ENCODE peak calls at places on chromosomes 16 and 17, in seven cellular contexts. X, J, H, B, N, S and L are unnamed samples.

GRCh38 chr17:55870044-55870443 is 119.2 kb downstream of the PCTP start:
- DNase-seq in S (no peak), J (no peak), B (no peak), X (no peak), N (no peak), H (no peak), L (no peak)

GRCh38 chr16:3147046-3147756 is 12.4 kb downstream of the ZNF213 start:
- DNase-seq in B (no peak), S (no peak), N (no peak), H (no peak), J (no peak), X (no peak), L (no peak)

GRCh38 chr16:78441298-78441697 is 341.8 kb downstream of the WWOX start:
- DNase-seq in J (no peak), N (no peak), H (no peak), S (no peak), X (no peak), B (no peak), L (no peak)

GRCh38 chr16:50438041-50438437 is 69.3 kb upstream of the BRD7 start:
- DNase-seq in J (no peak), N (no peak), B (no peak), X (no peak), H (no peak), S (no peak), L (no peak)

GRCh38 chr17:71176928-71177443 is 943.8 kb upstream of the SOX9 start:
- DNase-seq in N (no peak), H (no peak), S (no peak), B (no peak), X (no peak), J (no peak), L (no peak)

GRCh38 chr17:66373944-66374817 is 71.8 kb downstream of the PRKCA start:
- DNase-seq in N (no peak), H (no peak), B (peak), S (no peak), X (no peak), J (no peak), L (no peak)

GRCh38 chr16:4682616-4683254 is 10.6 kb upstream of the NUDT16L1 start:
- DNase-seq in J (no peak), N (peak), S (no peak), B (no peak), X (no peak), H (no peak), L (peak)

GRCh38 chr16:46731691-46732555 is 16.2 kb downstream of the MYLK3 start:
- DNase-seq in N (no peak), S (no peak), X (no peak), B (peak), H (no peak), J (no peak), L (no peak)

GRCh38 chr16:47460301-47460754 is 535 bp downstream of the ITFG1 start:
- DNase-seq in S (peak), B (no peak), N (no peak), H (no peak), X (no peak), J (no peak), L (peak)

GRCh38 chr16:13036600-13036999 is 135.2 kb downstream of the SHISA9 start:
- DNase-seq in N (peak), J (peak), H (no peak), S (peak), X (no peak), B (peak), L (peak)

GRCh38 chr16:85014311-85014710 is 3.0 kb upstream of the ZDHHC7 start:
- DNase-seq in H (no peak), J (no peak), B (no peak), N (no peak), S (no peak), X (no peak), L (no peak)

GRCh38 chr17:39800540-39800939 is 62.8 kb downstream of the GRB7 start:
- DNase-seq in S (no peak), X (no peak), N (no peak), J (peak), B (no peak), H (no peak), L (no peak)

GRCh38 chr17:28949185-28950016 is 1.9 kb downstream of the PHF12 start:
- DNase-seq in H (no peak), B (peak), S (peak), N (peak), X (no peak), J (peak), L (peak)

GRCh38 chr17:57604771-57605733 is 140.0 kb downstream of the CCDC182 start:
- DNase-seq in J (peak), N (no peak), S (peak), B (peak), H (no peak), X (no peak), L (peak)

GRCh38 chr17:45043268-45043681 is 8.2 kb downstream of the DCAKD start:
- DNase-seq in N (no peak), S (peak), B (no peak), X (no peak), J (no peak), H (no peak), L (peak)

GRCh38 chr17:35217107-35217506 is 22.9 kb upstream of the SLC35G3 start:
- DNase-seq in B (no peak), X (no peak), S (no peak), H (no peak), N (no peak), J (no peak), L (no peak)
- H3K4me3 ChIP-seq in B (no peak), X (no peak), S (no peak), H (no peak), N (no peak), J (no peak), L (no peak)

GRCh38 chr16:29820730-29821662 is 734 bp downstream of the MVP start:
- DNase-seq in N (peak), J (peak), H (no peak), X (no peak), B (peak), S (peak), L (no peak)

GRCh38 chr16:29820271-29820701 is at the start of gene MVP:
- DNase-seq in H (no peak), X (no peak), J (peak), S (peak), N (peak), B (peak), L (peak)

GRCh38 chr16:29818082-29818481 is 2.1 kb downstream of the PAGR1 start:
- DNase-seq in S (no peak), J (no peak), N (no peak), B (no peak), H (no peak), X (no peak), L (no peak)

GRCh38 chr16:29821663-29822115 is 1.4 kb downstream of the MVP start:
- DNase-seq in N (peak), B (no peak), S (peak), X (no peak), H (no peak), J (no peak), L (peak)

DNA sequence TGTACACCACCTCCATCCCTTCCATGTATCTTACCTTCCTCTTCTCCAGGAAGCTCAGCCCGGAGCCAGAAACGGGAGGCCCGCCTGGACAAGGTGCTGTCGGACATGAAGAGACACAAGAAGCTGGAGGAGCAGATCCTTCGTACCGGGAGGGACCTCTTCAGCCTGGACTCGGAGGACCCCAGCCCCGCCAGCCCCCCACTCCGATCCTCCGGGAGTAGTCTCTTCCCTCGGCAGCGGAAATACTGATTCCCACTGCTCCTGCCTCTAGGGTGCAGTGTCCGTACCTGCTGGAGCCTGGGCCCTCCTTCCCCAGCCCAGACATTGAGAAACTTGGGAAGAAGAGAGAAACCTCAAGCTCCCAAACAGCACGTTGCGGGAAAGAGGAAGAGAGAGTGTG is 756 bp upstream of the MVP start:
- DNase-seq in H (no peak), X (no peak), B (no peak), N (no peak), S (no peak), J (no peak), L (no peak)
- TF ChIP-seq CTCF in H (peak), X (no peak), B (no peak), N (no peak), S (no peak), J (no peak), L (no peak)

GRCh38 chr17:58661499-58661898 is 30.3 kb downstream of the TEX14 start:
- DNase-seq in N (no peak), B (no peak), S (no peak), X (no peak), J (no peak), H (no peak), L (no peak)

GRCh38 chr17:58665946-58666857 is 25.6 kb downstream of the TEX14 start:
- DNase-seq in S (no peak), X (no peak), N (no peak), B (no peak), H (no peak), J (no peak), L (no peak)

GRCh38 chr17:58658804-58659713 is 32.8 kb downstream of the TEX14 start:
- DNase-seq in H (peak), J (peak), N (peak), S (peak), X (peak), B (peak), L (peak)

GRCh38 chr17:58660621-58661020 is 31.2 kb downstream of the TEX14 start:
- DNase-seq in H (no peak), X (no peak), N (no peak), J (no peak), B (no peak), S (no peak), L (no peak)
- H3K4me3 ChIP-seq in H (no peak), X (no peak), N (no peak), J (no peak), B (no peak), S (no peak), L (no peak)

DNA sequence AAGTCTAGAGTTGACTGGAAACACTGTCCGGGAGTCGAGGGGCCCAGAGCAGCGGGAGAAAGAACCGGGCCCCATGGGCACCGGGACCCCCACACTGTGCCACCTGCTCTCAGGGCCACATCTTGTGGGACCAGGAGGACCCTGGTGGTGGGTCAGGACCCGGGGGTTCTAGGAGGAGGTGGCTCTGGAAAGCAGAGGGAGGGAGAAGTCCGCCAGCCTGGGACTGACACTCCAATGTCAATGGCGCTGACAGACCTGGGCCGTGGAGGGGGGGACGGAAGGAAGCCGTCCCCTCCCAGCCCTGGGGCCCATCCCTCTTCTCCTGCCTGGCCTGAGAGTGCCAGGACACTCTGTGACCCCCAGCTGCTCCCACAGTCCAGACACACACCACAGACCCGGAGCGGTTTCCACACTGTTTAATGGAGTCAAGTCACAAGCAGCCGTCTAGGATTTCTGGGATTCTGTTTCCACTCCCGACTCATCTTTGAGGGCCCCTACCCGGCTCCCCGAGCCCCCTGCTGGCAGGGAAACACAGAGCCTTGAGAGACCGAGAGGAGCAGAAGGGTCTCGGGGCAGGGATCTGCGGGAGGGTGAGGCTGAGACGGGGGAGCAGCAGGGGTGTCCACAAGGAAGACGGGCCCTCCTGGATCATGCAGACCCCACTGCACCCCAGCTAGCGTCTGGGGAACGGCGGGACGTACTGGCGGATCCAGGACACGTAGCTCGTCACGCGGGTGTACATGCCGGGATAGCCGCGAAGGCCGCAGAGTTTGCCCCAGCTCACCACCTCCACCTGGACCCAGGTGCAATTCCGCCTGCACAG is 23.6 kb upstream of the UBE2I start:
- DNase-seq in B (no peak), H (no peak), S (no peak), N (no peak), X (no peak), J (no peak), L (no peak)
- TF ChIP-seq CTCF in B (no peak), H (no peak), S (no peak), N (no peak), X (no peak), J (peak), L (no peak)

GRCh38 chr17:42288985-42289862 is 926 bp downstream of the STAT5A start:
- DNase-seq in N (no peak), H (no peak), J (no peak), B (no peak), S (no peak), X (no peak), L (no peak)
- H3K4me3 ChIP-seq in N (no peak), H (peak), J (peak), B (peak), S (peak), X (peak), L (peak)

GRCh38 chr16:75488322-75488721 is 6.9 kb downstream of the CHST6 start:
- DNase-seq in X (no peak), B (no peak), S (no peak), J (no peak), N (no peak), H (no peak), L (no peak)

GRCh38 chr16:75483222-75483621 is 12.0 kb downstream of the CHST6 start:
- DNase-seq in B (no peak), X (no peak), S (no peak), J (no peak), H (no peak), N (peak), L (no peak)

GRCh38 chr16:75485230-75486013 is 9.8 kb downstream of the CHST6 start:
- DNase-seq in N (no peak), H (no peak), J (no peak), S (no peak), B (no peak), X (no peak), L (no peak)

GRCh38 chr16:75486666-75487313 is 8.5 kb downstream of the CHST6 start:
- DNase-seq in B (no peak), J (no peak), N (no peak), H (no peak), S (no peak), X (no peak), L (no peak)

DNA sequence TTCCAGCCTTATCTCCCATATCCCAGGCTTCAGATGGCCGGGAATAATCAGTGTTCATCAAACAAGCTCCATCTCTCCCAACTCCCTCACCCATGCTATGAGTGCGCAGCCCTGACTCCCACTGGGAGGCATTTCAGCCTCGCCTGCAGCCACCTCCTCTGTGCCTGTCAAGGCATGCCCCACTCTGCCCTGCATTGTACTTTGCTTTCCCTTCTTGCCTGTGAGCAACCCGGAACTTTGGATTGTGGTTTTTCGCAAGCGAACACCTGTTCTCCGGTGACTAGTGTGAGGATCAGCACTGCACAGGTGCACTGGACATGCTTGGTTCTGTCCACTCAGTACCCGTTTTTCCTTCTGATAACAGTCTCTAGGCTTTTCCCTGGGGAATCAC is 9.2 kb downstream of the CHST6 start:
- DNase-seq in J (peak), N (peak), H (no peak), X (no peak), B (no peak), S (no peak), L (no peak)
- TF ChIP-seq CTCF in J (no peak), N (no peak), H (no peak), X (no peak), B (no peak), S (no peak), L (no peak)